ENCODE peak calls at places on chromosome 16, in five cellular contexts. P is A549, H is GM23338, Z is HepG2, J is GM12878. I is an unnamed sample.

GRCh38 chr16:2499890-2500633 is 13.7 kb upstream of the ATP6V0C start:
- DNase-seq in P (no peak), H (no peak), Z (no peak), J (no peak), I (no peak)

GRCh38 chr16:68444058-68444657 is 4.2 kb downstream of the SMPD3 start:
- DNase-seq in P (no peak), H (peak; percentile 84), Z (peak; percentile 43), J (no peak), I (peak; percentile 45)

GRCh38 chr16:81526199-81526598 is 81.6 kb downstream of the CMIP start:
- DNase-seq in P (no peak), H (no peak), Z (no peak), J (no peak), I (no peak)

GRCh38 chr16:57639172-57639571 is 10.7 kb downstream of the ADGRG1 start:
- DNase-seq in P (no peak), H (peak; percentile 90), Z (no peak), J (no peak), I (peak; percentile 47)

GRCh38 chr16:27304881-27305280 is 8.9 kb upstream of the IL4R start:
- DNase-seq in P (no peak), H (no peak), Z (no peak), J (no peak), I (no peak)

GRCh38 chr16:28587386-28587785 is 9.5 kb downstream of the SULT1A2 start:
- DNase-seq in P (peak; percentile 37), H (no peak), Z (no peak), J (no peak), I (no peak)

GRCh38 chr16:82761236-82761635 is 134.5 kb downstream of the CDH13 start:
- DNase-seq in P (no peak), H (no peak), Z (no peak), J (no peak), I (no peak)

GRCh38 chr16:74825941-74826340 is 51.3 kb upstream of the FA2H start:
- DNase-seq in P (no peak), H (no peak), Z (no peak), J (no peak), I (no peak)

GRCh38 chr16:65120811-65121721 is 797 bp downstream of the CDH11 start:
- DNase-seq in P (peak; percentile 12), H (peak; percentile 53), Z (no peak), J (no peak), I (no peak)

GRCh38 chr16:30488764-30489595 is 16.4 kb downstream of the ITGAL start:
- DNase-seq in P (peak; percentile 40), H (peak; percentile 44), Z (peak; percentile 78), J (no peak), I (peak; percentile 6)

GRCh38 chr16:80526418-80527061 is 14.3 kb upstream of the DYNLRB2 start:
- DNase-seq in P (peak; percentile 62), H (peak; percentile 82), Z (peak; percentile 60), J (no peak), I (peak; percentile 69)

GRCh38 chr16:79980650-79981521 is 380.3 kb upstream of the MAF start:
- DNase-seq in P (no peak), H (peak; percentile 1), Z (no peak), J (no peak), I (no peak)

GRCh38 chr16:54411555-54411954 is 125.0 kb upstream of the IRX3 start:
- DNase-seq in P (no peak), H (peak; percentile 60), Z (no peak), J (no peak), I (no peak)

GRCh38 chr16:336269-336668 is 16.3 kb downstream of the AXIN1 start:
- DNase-seq in P (no peak), H (no peak), Z (no peak), J (no peak), I (no peak)

GRCh38 chr16:51151951-51152663 is 1.0 kb upstream of the SALL1 start:
- DNase-seq in P (peak; percentile 16), H (peak; percentile 88), Z (peak; percentile 79), J (no peak), I (no peak)

GRCh38 chr16:30131869-30132475 is 9.0 kb upstream of the MAPK3 start:
- DNase-seq in P (no peak), H (no peak), Z (no peak), J (no peak), I (no peak)

GRCh38 chr16:86854058-86854621 is 275.8 kb downstream of the FOXL1 start:
- DNase-seq in P (no peak), H (no peak), Z (no peak), J (no peak), I (no peak)

GRCh38 chr16:54093281-54093680 is 193.3 kb downstream of the IRX3 start:
- DNase-seq in P (no peak), H (no peak), Z (no peak), J (no peak), I (no peak)

GRCh38 chr16:21603920-21604319 is 4.5 kb downstream of the METTL9 start:
- DNase-seq in P (no peak), H (no peak), Z (peak; percentile 54), J (no peak), I (peak; percentile 57)

GRCh38 chr16:49376206-49376605 is 2.6 kb downstream of the C16orf78 start:
- DNase-seq in P (no peak), H (no peak), Z (no peak), J (no peak), I (no peak)

GRCh38 chr16:70160388-70160787 is 13.2 kb upstream of the CLEC18C start:
- DNase-seq in P (no peak), H (no peak), Z (no peak), J (no peak), I (peak; percentile 9)

GRCh38 chr16:86882586-86883280 is 304.4 kb downstream of the FOXL1 start:
- DNase-seq in P (no peak), H (no peak), Z (no peak), J (no peak), I (no peak)

GRCh38 chr16:67543036-67543435 is 14.4 kb downstream of the RIPOR1 start:
- DNase-seq in P (no peak), H (no peak), Z (no peak), J (no peak), I (no peak)

GRCh38 chr16:58454856-58455255 is 45.1 kb upstream of the NDRG4 start:
- DNase-seq in P (no peak), H (no peak), Z (no peak), J (no peak), I (no peak)

GRCh38 chr16:74501484-74502479 is 80.5 kb upstream of the CLEC18B start:
- DNase-seq in P (no peak), H (no peak), Z (no peak), J (no peak), I (no peak)

GRCh38 chr16:84115919-84116719 is 623 bp downstream of the MBTPS1 start:
- DNase-seq in P (peak; percentile 36), H (no peak), Z (peak; percentile 54), J (no peak), I (peak; percentile 91)

GRCh38 chr16:57042157-57043111 is 49.9 kb upstream of the CPNE2 start:
- DNase-seq in P (no peak), H (no peak), Z (no peak), J (peak; percentile 88), I (no peak)

GRCh38 chr16:70715860-70716357 is 30.1 kb upstream of the MTSS2 start:
- DNase-seq in P (no peak), H (no peak), Z (no peak), J (no peak), I (no peak)

GRCh38 chr16:88941933-88942909 is 34.8 kb downstream of the CBFA2T3 start:
- DNase-seq in P (peak; percentile 29), H (peak; percentile 92), Z (no peak), J (no peak), I (no peak)
- TF ChIP-seq JUNB in P (no peak), H (no peak), Z (no peak), J (no peak), I (no peak)

GRCh38 chr16:14505846-14506245 is 124.2 kb downstream of the PARN start:
- DNase-seq in P (peak; percentile 92), H (no peak), Z (peak; percentile 65), J (no peak), I (no peak)

GRCh38 chr16:14500791-14501190 is 129.3 kb downstream of the PARN start:
- DNase-seq in P (no peak), H (no peak), Z (no peak), J (no peak), I (no peak)

GRCh38 chr16:14502256-14502875 is 127.7 kb downstream of the PARN start:
- DNase-seq in P (no peak), H (no peak), Z (no peak), J (no peak), I (no peak)

GRCh38 chr16:14501331-14502255 is 128.5 kb downstream of the PARN start:
- DNase-seq in P (peak; percentile 95), H (peak; percentile 82), Z (peak; percentile 92), J (peak; percentile 50), I (peak; percentile 75)

GRCh38 chr16:14502932-14503741 is 126.9 kb downstream of the PARN start:
- DNase-seq in P (no peak), H (no peak), Z (no peak), J (peak; percentile 79), I (peak; percentile 35)
- TF ChIP-seq JUNB in P (no peak), H (no peak), Z (no peak), J (peak; percentile 83), I (no peak)

GRCh38 chr16:1458336-1458976 is 14.1 kb upstream of the CCDC154 start:
- DNase-seq in P (no peak), H (no peak), Z (no peak), J (no peak), I (no peak)
- TF ChIP-seq JUNB in P (no peak), H (no peak), Z (no peak), J (peak; percentile 40), I (no peak)

GRCh38 chr16:5678371-5678770 is 580.8 kb upstream of the EEF2KMT start:
- DNase-seq in P (no peak), H (peak; percentile 72), Z (no peak), J (no peak), I (peak; percentile 16)
- TF ChIP-seq JUNB in P (no peak), H (no peak), Z (no peak), J (no peak), I (no peak)

DNA sequence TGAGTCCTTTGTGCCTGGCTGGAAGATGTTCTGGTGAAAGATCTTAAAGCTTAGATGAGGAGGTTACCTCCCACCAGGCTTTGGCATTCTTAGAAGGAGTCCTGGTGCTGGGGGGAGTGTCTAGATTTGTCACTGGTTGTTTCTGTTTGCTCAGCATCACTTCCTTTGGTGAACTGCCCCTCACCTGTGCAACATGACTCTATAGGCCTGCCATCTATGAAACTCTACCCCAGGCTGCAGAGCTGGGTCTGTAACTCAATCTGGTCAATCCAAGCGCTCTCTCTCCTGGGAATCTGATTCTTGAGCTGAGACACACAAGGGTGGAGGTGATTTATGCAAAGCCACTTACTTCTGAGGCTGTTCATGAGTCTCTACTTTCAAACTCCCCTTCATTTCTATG is 399.4 kb downstream of the NPIPA7 start:
- DNase-seq in P (no peak), H (no peak), Z (no peak), J (no peak), I (no peak)
- TF ChIP-seq JUNB in P (no peak), H (no peak), Z (no peak), J (no peak), I (no peak)

GRCh38 chr16:73298562-73298961 is 250.6 kb upstream of the ZFHX3 start:
- DNase-seq in P (no peak), H (peak; percentile 80), Z (peak; percentile 9), J (no peak), I (no peak)
- TF ChIP-seq JUNB in P (no peak), H (no peak), Z (no peak), J (no peak), I (no peak)